ENCODE peak calls at places on chromosome 22, in eight cellular contexts. X is thoracic aorta, B is adipocyte, H is pancreas, A is HCT116, W is mammary epithelial cell, V is left ventricle myocardium inferior, Y is GM23248. E is an unnamed sample. For H3K36me3, H3K4me1 and H3K9me3, the result is how much of the 10 kb centered on the place peaks cover.

GRCh38 chr22:20298110-20298802 is 21.6 kb downstream of the DGCR6L start:
- DNase-seq in X (no peak), H (no peak), A (no peak), B (no peak), V (no peak), Y (no peak), W (peak), E (no peak)

GRCh38 chr22:49600891-49601431 is 226.7 kb downstream of the BRD1 start:
- DNase-seq in V (no peak), B (no peak), A (no peak), X (no peak), H (no peak), W (no peak), Y (no peak), E (no peak)

GRCh38 chr22:43828711-43829447 is 16.8 kb upstream of the EFCAB6 start:
- DNase-seq in Y (peak), V (peak), W (no peak), H (no peak), B (no peak), X (no peak), A (no peak), E (no peak)

GRCh38 chr22:50698546-50698945 is 25.9 kb downstream of the SHANK3 start:
- DNase-seq in A (no peak), X (no peak), H (peak), Y (peak), V (peak), B (no peak), W (no peak), E (no peak)

GRCh38 chr22:44400763-44401060 is 88.0 kb upstream of the SHISAL1 start:
- DNase-seq in Y (no peak), A (no peak), W (no peak), V (no peak), H (no peak), X (no peak), B (no peak), E (no peak)

GRCh38 chr22:48745842-48746788 is 1081.6 kb downstream of the BRD1 start:
- DNase-seq in W (no peak), V (no peak), X (no peak), H (no peak), Y (no peak), A (no peak), B (no peak), E (no peak)

GRCh38 chr22:39988386-39989114 is 6.2 kb upstream of the FAM83F start:
- DNase-seq in V (no peak), X (no peak), B (no peak), Y (no peak), A (no peak), H (no peak), W (no peak), E (no peak)

GRCh38 chr22:35202376-35202775 is 54.9 kb upstream of the HMGXB4 start:
- DNase-seq in H (no peak), W (peak), B (no peak), Y (no peak), A (no peak), X (no peak), V (no peak), E (no peak)

GRCh38 chr22:19984201-19984753 is 32.3 kb downstream of the ARVCF start:
- DNase-seq in B (peak), X (peak), Y (peak), V (peak), H (no peak), A (peak), W (peak), E (no peak)

GRCh38 chr22:38881464-38881871 is 9.5 kb upstream of the CBX6 start:
- DNase-seq in V (no peak), A (no peak), H (no peak), W (no peak), B (peak), Y (peak), X (no peak), E (no peak)

GRCh38 chr22:39598017-39598965 is 27.7 kb downstream of the CACNA1I start:
- DNase-seq in A (peak), W (peak), X (no peak), Y (peak), H (peak), B (no peak), V (no peak), E (peak)

GRCh38 chr22:38824587-38824986 is 19.2 kb downstream of the NPTXR start:
- DNase-seq in H (no peak), Y (peak), A (no peak), V (peak), W (peak), B (peak), X (no peak), E (no peak)

GRCh38 chr22:19063581-19064353 is 58.4 kb downstream of the DGCR2 start:
- DNase-seq in W (no peak), Y (no peak), V (no peak), B (no peak), X (no peak), H (no peak), A (no peak), E (no peak)

DNA sequence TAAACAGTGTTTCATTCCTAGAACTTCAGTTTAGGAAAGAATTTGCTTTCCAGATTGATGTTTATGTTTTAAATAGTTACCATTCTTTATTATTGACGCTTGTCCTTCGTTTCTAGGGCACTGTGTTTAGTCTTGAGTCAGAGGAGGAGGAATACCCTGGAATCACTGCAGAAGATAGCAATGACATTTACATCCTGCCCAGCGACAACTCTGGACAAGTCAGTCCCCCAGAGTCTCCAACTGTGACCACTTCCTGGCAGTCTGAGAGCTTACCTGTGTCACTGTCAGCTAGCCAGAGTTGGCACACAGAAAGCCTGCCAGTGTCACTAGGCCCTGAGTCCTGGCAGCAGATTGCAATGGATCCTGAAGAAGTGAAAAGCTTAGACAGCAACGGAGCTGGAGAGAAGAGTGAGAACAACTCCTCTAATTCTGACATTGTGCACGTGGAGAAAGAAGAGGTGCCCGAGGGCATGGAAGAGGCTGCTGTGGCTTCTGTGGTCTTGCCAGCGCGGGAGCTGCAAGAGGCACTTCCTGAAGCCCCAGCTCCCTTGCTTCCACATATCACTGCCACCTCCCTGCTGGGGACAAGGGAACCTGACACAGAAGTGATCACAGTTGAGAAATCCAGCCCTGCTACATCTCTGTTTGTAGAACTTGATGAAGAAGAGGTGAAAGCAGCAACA is 47.6 kb downstream of the BID start:
- DNase-seq in B (peak), W (no peak), V (no peak), Y (peak), X (no peak), H (no peak), A (no peak), E (no peak)
- H3K36me3 ChIP-seq in B (half or more), W (under half), V (under half), Y (under half), X (under half), H (under half), A (under half), E (under half)

GRCh38 chr22:28373841-28374240 is 305.8 kb downstream of the TTC28 start:
- DNase-seq in V (no peak), A (no peak), H (no peak), X (no peak), Y (peak), B (peak), W (no peak), E (no peak)

GRCh38 chr22:28379075-28379806 is 300.4 kb downstream of the TTC28 start:
- DNase-seq in B (peak), V (no peak), X (no peak), H (no peak), A (no peak), W (no peak), Y (no peak), E (no peak)

GRCh38 chr22:28381427-28382167 is 298.0 kb downstream of the TTC28 start:
- DNase-seq in V (no peak), Y (peak), W (no peak), A (no peak), X (no peak), B (peak), H (no peak), E (no peak)

GRCh38 chr22:28375761-28376534 is 303.7 kb downstream of the TTC28 start:
- DNase-seq in V (no peak), A (no peak), H (no peak), B (peak), W (no peak), X (no peak), Y (peak), E (no peak)
- H3K4me1 ChIP-seq in V (under half), A (under half), H (under half), B (half or more), W (under half), X (under half), Y (under half), E (under half)

GRCh38 chr22:47251911-47252310 is 489.5 kb downstream of the TBC1D22A start:
- DNase-seq in H (no peak), W (no peak), A (no peak), Y (no peak), X (no peak), B (no peak), V (no peak), E (no peak)
- H3K9me3 ChIP-seq in H (under half), W (under half), A (under half), Y (under half), X (under half), B (under half), V (under half), E (under half)

GRCh38 chr22:21972806-21973205 is 9.8 kb downstream of the TOP3B start:
- DNase-seq in X (no peak), Y (no peak), H (no peak), W (no peak), V (no peak), A (no peak), B (no peak), E (no peak)
- H3K36me3 ChIP-seq in X (under half), Y (under half), H (half or more), W (under half), V (half or more), A (under half), B (half or more), E (under half)

GRCh38 chr22:23236026-23236425 is 55.7 kb downstream of the BCR start:
- DNase-seq in H (no peak), V (no peak), Y (no peak), A (no peak), X (no peak), B (no peak), W (no peak), E (no peak)
- H3K4me1 ChIP-seq in H (under half), V (half or more), Y (under half), A (under half), X (half or more), B (under half), W (under half), E (half or more)

GRCh38 chr22:47547239-47547661 is 784.8 kb downstream of the TBC1D22A start:
- DNase-seq in Y (no peak), X (no peak), A (no peak), H (no peak), W (no peak), V (no peak), B (no peak), E (no peak)

GRCh38 chr22:47540011-47540410 is 777.6 kb downstream of the TBC1D22A start:
- DNase-seq in Y (no peak), B (no peak), W (no peak), V (no peak), X (no peak), A (no peak), H (no peak), E (no peak)

GRCh38 chr22:47544696-47545095 is 782.2 kb downstream of the TBC1D22A start:
- DNase-seq in B (no peak), Y (no peak), X (no peak), H (no peak), A (no peak), V (no peak), W (no peak), E (no peak)

GRCh38 chr22:47539374-47539773 is 776.9 kb downstream of the TBC1D22A start:
- DNase-seq in V (no peak), Y (no peak), H (no peak), B (no peak), W (no peak), X (no peak), A (no peak), E (no peak)

GRCh38 chr22:47543447-47543846 is 781.0 kb downstream of the TBC1D22A start:
- DNase-seq in Y (no peak), H (no peak), B (no peak), V (no peak), X (no peak), W (no peak), A (no peak), E (no peak)
- H3K9me3 ChIP-seq in Y (under half), H (under half), B (under half), V (under half), X (under half), W (under half), A (under half), E (under half)

GRCh38 chr22:36409911-36410756 is 22.4 kb upstream of the MYH9 start:
- DNase-seq in H (peak), B (no peak), V (peak), A (peak), X (peak), Y (no peak), W (peak), E (peak)
- H3K36me3 ChIP-seq in H (under half), B (under half), V (under half), A (under half), X (under half), Y (under half), W (under half), E (under half)

DNA sequence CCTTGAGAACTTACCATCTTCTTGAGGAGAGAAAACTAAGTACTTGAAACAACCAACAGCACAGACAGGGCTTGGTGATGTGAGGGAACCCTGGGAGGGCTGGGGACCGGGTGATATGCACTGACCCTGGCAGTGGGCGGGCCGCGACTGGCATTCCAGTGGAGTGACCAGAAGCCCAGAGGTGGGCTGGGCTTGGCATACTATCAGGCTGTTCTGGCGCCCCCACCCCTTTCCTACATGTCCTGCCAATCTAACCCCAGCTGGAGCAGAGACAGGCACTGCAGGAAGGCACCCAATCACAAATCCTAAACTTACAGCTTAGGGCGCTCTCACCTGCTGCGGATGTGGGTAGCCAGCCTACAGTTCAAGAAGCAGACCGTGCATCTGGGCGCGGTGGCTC is 54.0 kb upstream of the GCAT start:
- DNase-seq in V (peak), H (no peak), B (peak), W (no peak), A (no peak), Y (peak), X (no peak), E (no peak)
- H3K4me1 ChIP-seq in V (half or more), H (under half), B (half or more), W (half or more), A (half or more), Y (half or more), X (half or more), E (under half)

DNA sequence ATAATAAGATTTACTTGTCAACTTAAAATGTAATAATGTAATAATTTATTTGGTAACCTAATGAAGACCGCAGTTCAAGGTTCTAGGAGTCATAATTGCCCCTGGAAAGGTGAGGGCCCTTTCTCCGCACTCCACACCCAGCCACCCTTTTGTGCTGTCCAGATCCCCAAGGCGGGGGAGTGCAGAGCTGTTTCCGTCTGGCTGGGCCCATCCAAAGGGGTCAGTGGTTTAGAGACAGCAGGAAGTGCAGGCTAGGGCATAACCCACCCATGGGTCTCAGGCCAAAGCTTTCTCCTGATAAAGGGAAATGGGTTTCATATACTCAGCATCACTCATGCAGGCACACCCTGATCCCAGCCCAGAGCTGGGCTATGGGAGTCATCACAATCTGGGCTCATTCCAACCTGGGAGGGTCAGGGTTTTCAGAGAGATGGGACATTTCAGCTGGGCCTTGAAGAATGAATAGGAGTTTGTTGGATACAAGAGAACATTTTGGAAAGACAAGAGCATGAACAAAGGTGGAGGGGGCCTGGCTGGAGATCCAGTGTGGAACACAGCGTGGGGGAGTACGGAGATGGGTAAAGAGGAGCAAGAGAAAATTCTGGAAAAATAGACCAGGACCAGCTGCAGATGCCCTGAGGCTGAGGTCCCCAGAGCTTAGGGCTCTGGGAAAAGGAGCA is 432.2 kb downstream of the TBC1D22A start:
- DNase-seq in W (no peak), X (no peak), Y (no peak), V (no peak), A (no peak), H (no peak), B (no peak), E (no peak)
- H3K9me3 ChIP-seq in W (under half), X (under half), Y (under half), V (under half), A (under half), H (under half), B (under half), E (under half)

GRCh38 chr22:30416403-30416802 is 9.2 kb upstream of the MTFP1 start:
- DNase-seq in A (no peak), X (no peak), V (no peak), B (no peak), W (peak), Y (peak), H (no peak), E (no peak)
- H3K36me3 ChIP-seq in A (under half), X (under half), V (half or more), B (half or more), W (half or more), Y (under half), H (under half), E (under half)

E was measured in CD4-positive, alpha-beta memory T cell.